ENCODE peak calls at places on chromosomes 13 and 19, in four cellular contexts. G, T, L and Z are unnamed samples.

GRCh38 chr13:87122551-87122950 is 548.6 kb upstream of the SLITRK5 start:
- DNase-seq in L (no peak), G (no peak), T (no peak), Z (no peak)

GRCh38 chr19:13623686-13624405 is 117.6 kb upstream of the CACNA1A start:
- DNase-seq in G (no peak), T (no peak), L (peak), Z (no peak)

GRCh38 chr19:17489392-17490030 is 19.2 kb downstream of the SLC27A1 start:
- DNase-seq in G (no peak), L (no peak), T (no peak), Z (no peak)

GRCh38 chr19:48741222-48741999 is 1.0 kb upstream of the RASIP1 start:
- DNase-seq in T (peak), G (no peak), L (no peak), Z (no peak)

GRCh38 chr13:111047326-111047725 is 67.8 kb upstream of the ARHGEF7 start:
- DNase-seq in T (no peak), L (no peak), G (no peak), Z (no peak)

GRCh38 chr19:17869114-17869608 is 2.6 kb upstream of the SLC5A5 start:
- DNase-seq in G (no peak), L (no peak), T (no peak), Z (no peak)

GRCh38 chr19:49879243-49879960 is 1.9 kb downstream of the TBC1D17 start:
- DNase-seq in L (no peak), T (no peak), G (no peak), Z (no peak)

GRCh38 chr13:112790735-112791641 is 101.2 kb downstream of the ATP11A start:
- DNase-seq in G (no peak), L (no peak), T (no peak), Z (no peak)

GRCh38 chr19:29841209-29841558 is 29.4 kb downstream of the CCNE1 start:
- DNase-seq in L (no peak), T (no peak), G (no peak), Z (no peak)

GRCh38 chr19:18232540-18233223 is 6.4 kb upstream of the PDE4C start:
- DNase-seq in L (no peak), G (no peak), T (no peak), Z (no peak)

GRCh38 chr19:6925801-6926751 is 38.7 kb downstream of the ADGRE1 start:
- DNase-seq in T (peak), G (no peak), L (no peak), Z (no peak)

GRCh38 chr19:9406798-9407352 is 28.5 kb downstream of the ZNF266 start:
- DNase-seq in L (no peak), G (peak), T (peak), Z (no peak)

GRCh38 chr13:60397693-60398437 is 845 bp downstream of the TDRD3 start:
- DNase-seq in L (peak), T (peak), G (no peak), Z (peak)

GRCh38 chr19:18160792-18161690 is 8.1 kb downstream of the PIK3R2 start:
- DNase-seq in G (peak), L (no peak), T (no peak), Z (peak)

GRCh38 chr13:62387642-62388041 is 972.0 kb upstream of the PCDH20 start:
- DNase-seq in T (no peak), L (no peak), G (no peak), Z (no peak)

GRCh38 chr13:32266130-32266529 is 49.0 kb downstream of the ZAR1L start:
- DNase-seq in L (no peak), T (no peak), G (no peak), Z (no peak)